ENCODE peak calls at places on chromosome 11, in seven cellular contexts. A is GM23338, N is HCT116, D is hepatocyte, Q is GM23248, W is OCI-LY7, Z is MM.1S. Y is an unnamed sample. For H3K36me3, the result is how much of the 10 kb centered on the place peaks cover.

GRCh38 chr11:117657801-117658200 is 139.2 kb downstream of the DSCAML1 start:
- DNase-seq in W (no peak), A (no peak), D (no peak), N (no peak), Z (no peak), Q (no peak), Y (peak)

GRCh38 chr11:9771126-9771624 is 107.3 kb downstream of the SWAP70 start:
- DNase-seq in A (no peak), Z (no peak), W (no peak), N (no peak), Q (no peak), D (no peak), Y (no peak)

GRCh38 chr11:33701831-33702230 is 1.2 kb upstream of the C11orf91 start:
- DNase-seq in Z (no peak), Q (peak), N (no peak), A (no peak), W (no peak), D (no peak), Y (no peak)

GRCh38 chr11:130897262-130898182 is 18.8 kb downstream of the SNX19 start:
- DNase-seq in A (no peak), Q (peak), D (peak), W (no peak), Z (no peak), N (no peak), Y (no peak)

GRCh38 chr11:75468534-75469340 is 35.7 kb upstream of the KLHL35 start:
- DNase-seq in Z (no peak), Q (peak), D (no peak), W (no peak), A (no peak), N (no peak), Y (no peak)

GRCh38 chr11:58578136-58578634 is 678 bp upstream of the ZFP91 start:
- DNase-seq in D (peak), Z (peak), N (peak), Q (peak), W (peak), A (peak), Y (peak)

GRCh38 chr11:78256962-78257361 is 68.2 kb downstream of the USP35 start:
- DNase-seq in W (no peak), A (no peak), Q (peak), N (no peak), D (peak), Z (no peak), Y (no peak)

GRCh38 chr11:69172674-69173073 is 16.9 kb downstream of the SMIM38 start:
- DNase-seq in N (peak), D (no peak), W (peak), Z (no peak), A (peak), Q (peak), Y (no peak)

GRCh38 chr11:27317751-27318150 is 45.3 kb downstream of the CCDC34 start:
- DNase-seq in W (no peak), A (no peak), D (peak), Z (no peak), Q (peak), N (peak), Y (no peak)

DNA sequence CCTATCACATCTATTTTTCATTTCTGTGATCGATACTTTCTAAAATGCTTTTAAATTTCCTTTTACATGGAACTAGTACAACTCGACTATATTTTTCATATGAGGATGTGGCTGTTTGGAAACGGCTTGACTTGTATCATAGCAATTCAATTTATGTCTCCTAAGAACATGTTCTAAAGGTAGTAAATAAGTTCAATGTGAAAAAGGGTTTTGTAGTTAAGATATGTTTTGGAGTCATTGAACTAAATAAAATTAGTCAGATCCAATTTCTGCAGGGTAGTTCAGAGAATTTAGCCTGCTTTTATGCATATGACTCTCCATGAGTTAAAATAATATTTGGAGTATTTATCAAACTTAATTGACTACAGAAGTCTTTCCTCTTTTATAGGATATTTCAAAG is 1121.4 kb downstream of the LRRC4C start:
- DNase-seq in Z (no peak), D (no peak), W (no peak), N (no peak), Q (no peak), A (no peak), Y (no peak)
- H3K36me3 ChIP-seq in Z (under half), D (under half), W (under half), N (under half), Q (under half), A (under half), Y (under half)

GRCh38 chr11:120023120-120023519 is 114.8 kb downstream of the TRIM29 start:
- DNase-seq in N (no peak), Q (no peak), W (no peak), A (peak), Z (no peak), D (no peak), Y (peak)

GRCh38 chr11:120024046-120024445 is 113.9 kb downstream of the TRIM29 start:
- DNase-seq in D (no peak), Q (no peak), W (no peak), N (no peak), A (no peak), Z (no peak), Y (peak)

GRCh38 chr11:120024586-120024985 is 113.3 kb downstream of the TRIM29 start:
- DNase-seq in A (no peak), Q (no peak), W (no peak), N (no peak), Z (no peak), D (no peak), Y (no peak)

GRCh38 chr11:120022617-120023016 is 115.3 kb downstream of the TRIM29 start:
- DNase-seq in D (no peak), Z (no peak), N (no peak), A (no peak), W (no peak), Q (no peak), Y (no peak)

DNA sequence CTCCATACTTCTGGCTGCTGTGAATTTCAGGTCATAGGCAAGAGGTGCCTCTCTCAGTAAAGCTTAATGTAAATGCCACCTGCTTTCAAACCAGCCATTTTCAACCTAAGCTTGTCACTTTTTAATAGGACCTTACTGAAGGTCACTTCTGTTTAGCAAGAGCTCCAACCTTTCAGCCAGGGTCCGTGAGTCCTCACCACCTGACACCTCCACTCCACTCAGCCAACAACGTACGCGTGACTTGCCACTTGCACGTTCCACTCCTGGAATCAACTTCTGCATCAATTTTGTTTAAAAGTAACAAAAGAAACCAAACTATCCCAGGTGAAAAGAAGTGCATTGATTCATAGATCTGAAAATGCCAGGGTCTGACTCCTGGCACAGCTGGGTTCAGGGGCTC is 114.4 kb downstream of the TRIM29 start:
- DNase-seq in W (no peak), D (no peak), Q (no peak), N (no peak), Z (no peak), A (no peak), Y (no peak)
- H3K4me3 ChIP-seq in W (no peak), D (no peak), Q (no peak), N (no peak), Z (no peak), A (no peak), Y (no peak)

GRCh38 chr11:66332371-66333219 is 3.6 kb downstream of the RIN1 start:
- DNase-seq in Z (no peak), Q (no peak), A (no peak), N (no peak), W (no peak), D (peak), Y (no peak)
- TF ChIP-seq EZH2phosphoT487 in Z (no peak), Q (no peak), A (no peak), N (no peak), W (no peak), D (no peak), Y (no peak)

DNA sequence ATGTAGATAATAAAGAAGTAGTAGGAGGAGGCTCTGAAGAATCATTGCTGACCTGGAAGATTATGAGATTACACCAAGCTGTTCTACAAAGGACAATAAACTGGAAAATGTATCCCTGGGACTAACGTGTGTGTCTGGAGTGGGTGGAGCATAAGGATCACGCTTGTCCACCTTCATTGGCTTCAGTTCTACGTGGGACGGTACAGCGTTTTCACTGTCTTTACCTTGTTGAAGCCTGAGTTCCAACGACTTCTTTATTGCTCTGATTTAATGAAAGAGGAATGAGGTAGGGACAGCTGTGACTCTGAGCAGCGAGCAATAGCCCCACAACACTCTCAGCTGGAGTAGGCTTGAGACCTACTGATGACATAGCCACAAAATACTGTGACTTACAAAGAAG is 87.0 kb downstream of the ARHGAP42 start:
- DNase-seq in W (no peak), A (no peak), N (no peak), Z (no peak), Q (no peak), D (peak), Y (no peak)
- H3K36me3 ChIP-seq in W (under half), A (under half), N (under half), Z (under half), Q (under half), D (under half), Y (under half)

GRCh38 chr11:107722671-107723070 is 10.8 kb upstream of the SLN start:
- DNase-seq in Q (no peak), A (no peak), D (no peak), N (no peak), Z (peak), W (no peak), Y (no peak)
- H3K4me3 ChIP-seq in Q (no peak), A (no peak), D (no peak), N (no peak), Z (no peak), W (no peak), Y (no peak)

GRCh38 chr11:134862168-134862567 is 450.1 kb upstream of the B3GAT1 start:
- DNase-seq in Z (no peak), Q (no peak), N (no peak), W (no peak), D (no peak), A (no peak), Y (no peak)
- TF ChIP-seq EZH2phosphoT487 in Z (no peak), Q (no peak), N (no peak), W (no peak), D (no peak), A (no peak), Y (no peak)

DNA sequence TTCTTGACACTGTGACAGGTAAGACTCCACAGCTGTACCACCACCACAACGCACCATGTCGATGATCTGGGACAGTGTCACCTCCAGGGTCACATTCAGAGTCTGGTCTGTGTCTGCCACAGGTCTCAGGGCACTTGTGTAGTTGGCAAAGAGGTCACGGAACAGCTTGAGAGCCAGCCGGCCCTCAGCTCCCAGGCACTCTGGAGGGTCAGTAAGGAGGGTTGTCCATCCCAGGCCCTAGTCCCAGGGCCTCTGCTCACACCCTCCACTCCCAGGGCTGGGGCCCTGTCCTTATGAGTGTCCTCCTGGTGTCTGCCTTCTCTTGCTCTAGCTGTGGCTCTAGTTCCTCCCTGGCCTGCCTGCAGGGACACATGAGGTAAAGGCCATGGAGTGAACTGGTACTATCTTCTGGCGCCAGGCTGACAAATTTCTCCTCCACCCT is 1.4 kb downstream of the CHRNA10 start:
- DNase-seq in W (no peak), Z (no peak), A (no peak), Q (no peak), N (no peak), D (no peak), Y (no peak)
- H3K36me3 ChIP-seq in W (half or more), Z (under half), A (under half), Q (under half), N (under half), D (under half), Y (under half)

GRCh38 chr11:114171257-114172054 is 111.9 kb downstream of the ZBTB16 start:
- DNase-seq in N (no peak), D (peak), Q (no peak), Z (no peak), A (no peak), W (no peak), Y (no peak)

GRCh38 chr11:114172055-114172861 is 112.7 kb downstream of the ZBTB16 start:
- DNase-seq in D (no peak), W (no peak), A (no peak), Z (no peak), N (no peak), Q (no peak), Y (no peak)

GRCh38 chr11:114173836-114174235 is 114.3 kb downstream of the ZBTB16 start:
- DNase-seq in N (no peak), Z (no peak), Q (no peak), A (no peak), D (no peak), W (no peak), Y (no peak)

GRCh38 chr11:114174712-114175495 is 115.4 kb downstream of the ZBTB16 start:
- DNase-seq in W (no peak), D (no peak), Z (no peak), N (no peak), Q (no peak), A (no peak), Y (no peak)

GRCh38 chr11:114172871-114173444 is 113.4 kb downstream of the ZBTB16 start:
- DNase-seq in A (no peak), N (no peak), D (no peak), Z (peak), W (peak), Q (no peak), Y (no peak)
- H3K4me3 ChIP-seq in A (no peak), N (no peak), D (no peak), Z (peak), W (peak), Q (no peak), Y (no peak)